ENCODE peak calls at places on chromosomes 2 and 18, in four cellular contexts. U, V, F and R are unnamed samples.

GRCh38 chr2:166184789-166185188 is 57.0 kb upstream of the SCN1A start:
- DNase-seq in U (no peak), V (no peak), F (peak), R (no peak)

GRCh38 chr2:102258386-102259074 is 52.8 kb upstream of the IL1RL1 start:
- DNase-seq in U (no peak), V (no peak), F (peak), R (peak)

GRCh38 chr2:29260151-29260772 is 145.0 kb downstream of the CLIP4 start:
- DNase-seq in U (no peak), V (no peak), F (peak), R (no peak)

GRCh38 chr2:101106453-101107181 is 44.6 kb downstream of the TBC1D8 start:
- DNase-seq in U (no peak), V (peak), F (peak), R (no peak)

GRCh38 chr18:74450626-74451025 is 6.5 kb downstream of the DIPK1C start:
- DNase-seq in U (no peak), V (no peak), F (no peak), R (no peak)

GRCh38 chr2:152657042-152657441 is 60.2 kb downstream of the PRPF40A start:
- DNase-seq in U (no peak), V (no peak), F (no peak), R (no peak)

GRCh38 chr2:177031435-177032222 is 181.0 kb upstream of the HNRNPA3 start:
- DNase-seq in U (no peak), V (peak), F (no peak), R (no peak)

GRCh38 chr2:33236457-33236856 is 240.0 kb upstream of the RASGRP3 start:
- DNase-seq in U (no peak), V (no peak), F (peak), R (no peak)

GRCh38 chr18:44742741-44743311 is 62.1 kb downstream of the SETBP1 start:
- DNase-seq in U (no peak), V (peak), F (no peak), R (no peak)

GRCh38 chr2:188666503-188666902 is 307.7 kb upstream of the COL3A1 start:
- DNase-seq in U (no peak), V (no peak), F (no peak), R (no peak)

GRCh38 chr2:20916604-20917286 is 93.8 kb upstream of the LDAH start:
- DNase-seq in U (no peak), V (no peak), F (peak), R (no peak)

GRCh38 chr18:9691235-9691634 is 16.9 kb upstream of the RAB31 start:
- DNase-seq in U (no peak), V (no peak), F (no peak), R (no peak)

GRCh38 chr2:147829106-147829505 is 15.7 kb upstream of the ACVR2A start:
- DNase-seq in U (no peak), V (peak), F (peak), R (no peak)

GRCh38 chr2:45889053-45889452 is 237.6 kb downstream of the PRKCE start:
- DNase-seq in U (peak), V (peak), F (no peak), R (no peak)

GRCh38 chr2:74357627-74358026 is 14.4 kb upstream of the SLC4A5 start:
- DNase-seq in U (no peak), V (no peak), F (no peak), R (no peak)

GRCh38 chr2:190838492-190838910 is 42.1 kb upstream of the GLS start:
- DNase-seq in U (no peak), V (no peak), F (no peak), R (peak)

GRCh38 chr18:48840491-48840877 is 110.3 kb downstream of the SMAD7 start:
- DNase-seq in U (no peak), V (no peak), F (no peak), R (no peak)

GRCh38 chr2:215540646-215541045 is 104.8 kb upstream of the FN1 start:
- DNase-seq in U (no peak), V (no peak), F (peak), R (no peak)